ENCODE peak calls at places on chromosomes 1 and 21, in eight cellular contexts. S is omental fat pad; V is left cardiac atrium; A is activated T-cell treated with anti-CD3 and anti-CD28 coated beads, Interleukin-2, amount 50 U/mL, for 72 hours; D is stimulated activated memory B cell treated with anti-CD40 and anti-IgM and Interleukin-4, amounts not matched to agents 10 μg/mL and 1 μg/mL and 100 μg/mL, for 72 hours; Y is psoas muscle; M is natural killer cell; N is heart left ventricle. X is an unnamed sample.

GRCh38 chr1:20565234-20565633 is 12.9 kb downstream of the FAM43B start:
- ATAC-seq in S (no peak), V (no peak), A (no peak), D (no peak), Y (no peak), M (no peak), N (no peak), X (no peak)

GRCh38 chr1:190169311-190170067 is 308.2 kb downstream of the BRINP3 start:
- ATAC-seq in S (no peak), V (no peak), A (no peak), D (no peak), Y (no peak), M (no peak), N (no peak), X (no peak)

GRCh38 chr21:26412831-26413329 is 160.2 kb downstream of the CYYR1 start:
- ATAC-seq in S (no peak), V (no peak), A (no peak), D (no peak), Y (no peak), M (no peak), N (no peak), X (no peak)

GRCh38 chr1:29210278-29211085 is 20.3 kb downstream of the MECR start:
- ATAC-seq in S (no peak), V (no peak), A (peak; percentile 32), D (peak; percentile 84), Y (no peak), M (no peak), N (no peak), X (no peak)

GRCh38 chr1:147753084-147753483 is 7.3 kb downstream of the GJA5 start:
- ATAC-seq in S (no peak), V (peak; percentile 13), A (no peak), D (peak; percentile 37), Y (no peak), M (no peak), N (peak; percentile 17), X (no peak)

GRCh38 chr1:155272466-155273133 is 704 bp downstream of the CLK2 start:
- ATAC-seq in S (peak; percentile 42), V (peak; percentile 2), A (no peak), D (no peak), Y (no peak), M (no peak), N (no peak), X (no peak)

GRCh38 chr1:63802109-63802508 is 28.3 kb downstream of the ROR1 start:
- ATAC-seq in S (no peak), V (no peak), A (no peak), D (no peak), Y (no peak), M (no peak), N (no peak), X (no peak)

GRCh38 chr1:230909974-230910754 is 41.8 kb upstream of the C1orf198 start:
- ATAC-seq in S (peak; percentile 61), V (peak; percentile 85), A (no peak), D (no peak), Y (peak; percentile 93), M (peak; percentile 30), N (peak; percentile 96), X (no peak)

GRCh38 chr1:174358344-174358743 is 89.4 kb upstream of the GPR52 start:
- ATAC-seq in S (no peak), V (no peak), A (no peak), D (no peak), Y (no peak), M (no peak), N (peak; percentile 44), X (no peak)

GRCh38 chr1:229620876-229621275 is 5.0 kb downstream of the TAF5L start:
- ATAC-seq in S (no peak), V (peak; percentile 35), A (no peak), D (no peak), Y (peak; percentile 62), M (no peak), N (peak; percentile 46), X (no peak)

GRCh38 chr1:29732438-29732837 is 496.1 kb downstream of the PTPRU start:
- ATAC-seq in S (no peak), V (no peak), A (no peak), D (no peak), Y (no peak), M (no peak), N (peak; percentile 32), X (no peak)

GRCh38 chr1:192877283-192877886 is 68.5 kb downstream of the RGS2 start:
- ATAC-seq in S (no peak), V (no peak), A (peak; percentile 70), D (peak; percentile 48), Y (no peak), M (peak; percentile 83), N (peak; percentile 41), X (no peak)

GRCh38 chr21:37407719-37408455 is 41.3 kb downstream of the DYRK1A start:
- ATAC-seq in S (no peak), V (no peak), A (peak; percentile 56), D (no peak), Y (peak; percentile 63), M (peak; percentile 56), N (no peak), X (peak; percentile 81)

GRCh38 chr1:66773227-66773626 is 21.0 kb downstream of the DYNLT5 start:
- ATAC-seq in S (no peak), V (no peak), A (no peak), D (no peak), Y (no peak), M (no peak), N (no peak), X (no peak)

GRCh38 chr21:35291963-35292627 is 243.0 kb upstream of the RUNX1 start:
- ATAC-seq in S (no peak), V (no peak), A (no peak), D (peak; percentile 78), Y (peak; percentile 78), M (no peak), N (no peak), X (no peak)

GRCh38 chr1:153611024-153611352 is 1.9 kb downstream of the S100A16 start:
- ATAC-seq in S (peak; percentile 21), V (no peak), A (no peak), D (no peak), Y (no peak), M (no peak), N (no peak), X (no peak)

X was measured in activated T-helper 17 cell treated with anti-CD3 and anti-CD28 coated beads, Interleukin-2, amount 50 U/mL, for 72 hours.